ENCODE peak calls at places on chromosomes 7 and 10, in ten cellular contexts. G, T, M, K, N, B, Z, W, Y and O are unnamed samples.

GRCh38 chr10:121880842-121881423 is 46.9 kb downstream of the ATE1 start:
- DNase-seq in M (no peak), Z (no peak), Y (no peak), B (no peak), T (no peak), N (no peak), K (no peak), G (no peak), W (no peak), O (peak; percentile 88)

GRCh38 chr10:93656155-93656554 is 43.8 kb downstream of the PDE6C start:
- DNase-seq in Z (no peak), T (no peak), Y (no peak), N (peak; percentile 28), G (no peak), M (no peak), K (no peak), W (no peak), B (no peak), O (no peak)

GRCh38 chr7:155460926-155461613 is 3.1 kb downstream of the EN2 start:
- DNase-seq in G (no peak), Y (no peak), W (no peak), N (no peak), M (no peak), Z (no peak), K (no peak), T (no peak), B (no peak), O (no peak)

GRCh38 chr10:105189464-105189800 is 548.3 kb downstream of the SORCS3 start:
- DNase-seq in G (no peak), Y (no peak), T (no peak), Z (no peak), K (no peak), B (no peak), M (no peak), W (no peak), N (peak; percentile 46), O (no peak)

GRCh38 chr10:89440262-89440661 is 25.9 kb downstream of the IFIT5 start:
- DNase-seq in N (no peak), W (no peak), K (no peak), B (no peak), G (no peak), T (no peak), Z (no peak), M (no peak), Y (no peak), O (no peak)

GRCh38 chr10:131452926-131453771 is 141.6 kb upstream of the TCERG1L start:
- DNase-seq in Y (no peak), B (no peak), Z (no peak), M (no peak), T (peak; percentile 84), N (no peak), W (peak; percentile 36), K (no peak), G (no peak), O (no peak)

GRCh38 chr7:105649727-105650381 is 68.6 kb upstream of the EFCAB10 start:
- DNase-seq in M (no peak), Y (no peak), B (no peak), K (no peak), T (no peak), N (no peak), W (no peak), G (no peak), Z (peak; percentile 60), O (no peak)

GRCh38 chr10:119242191-119242590 is 34.8 kb downstream of the GRK5 start:
- DNase-seq in G (no peak), Z (no peak), Y (no peak), N (no peak), W (no peak), B (no peak), T (no peak), M (no peak), K (no peak), O (no peak)

GRCh38 chr7:100544386-100544785 is 5.4 kb downstream of the AGFG2 start:
- DNase-seq in W (no peak), B (no peak), M (no peak), G (no peak), Y (no peak), N (no peak), Z (no peak), K (no peak), T (no peak), O (no peak)